ENCODE peak calls at places on chromosomes 12 and 14, in four cellular contexts. One of them, this sample, is unnamed.
A peak's percentile ranks its signal among the peaks of the same experiment; 100 is the strongest.

GRCh38 chr12:84814664-84815245 is 97.8 kb downstream of the SLC6A15 start:
- DNase-seq in AG04450: no peak
- DNase-seq in right atrium auricular region: no peak
- DNase-seq in OCI-LY7: no peak
- DNase-seq in this sample: no peak

GRCh38 chr12:47636908-47637780 is 68.7 kb downstream of the RPAP3 start:
- DNase-seq in AG04450: no peak
- DNase-seq in right atrium auricular region: no peak
- DNase-seq in OCI-LY7: peak; percentile 61
- DNase-seq in this sample: no peak

GRCh38 chr14:73339206-73339605 is 101.9 kb downstream of the PAPLN start:
- DNase-seq in AG04450: no peak
- DNase-seq in right atrium auricular region: no peak
- DNase-seq in OCI-LY7: no peak
- DNase-seq in this sample: no peak

GRCh38 chr14:76760331-76761197 is 704 bp upstream of the VASH1 start:
- DNase-seq in AG04450: no peak
- DNase-seq in right atrium auricular region: no peak
- DNase-seq in OCI-LY7: no peak
- DNase-seq in this sample: no peak

GRCh38 chr12:124715121-124715990 is 147.9 kb upstream of the NCOR2 start:
- DNase-seq in AG04450: no peak
- DNase-seq in right atrium auricular region: no peak
- DNase-seq in OCI-LY7: no peak
- DNase-seq in this sample: no peak

GRCh38 chr12:92075425-92075891 is 70.2 kb downstream of the BTG1 start:
- DNase-seq in AG04450: no peak
- DNase-seq in right atrium auricular region: no peak
- DNase-seq in OCI-LY7: no peak
- DNase-seq in this sample: no peak

GRCh38 chr12:132419612-132420237 is 70.2 kb upstream of the FBRSL1 start:
- DNase-seq in AG04450: no peak
- DNase-seq in right atrium auricular region: no peak
- DNase-seq in OCI-LY7: no peak
- DNase-seq in this sample: no peak

GRCh38 chr14:81246561-81247270 is 26.0 kb upstream of the GTF2A1 start:
- DNase-seq in AG04450: no peak
- DNase-seq in right atrium auricular region: no peak
- DNase-seq in OCI-LY7: no peak
- DNase-seq in this sample: no peak

GRCh38 chr12:103269962-103270361 is 225.8 kb downstream of the C12orf42 start:
- DNase-seq in AG04450: no peak
- DNase-seq in right atrium auricular region: no peak
- DNase-seq in OCI-LY7: no peak
- DNase-seq in this sample: no peak

GRCh38 chr12:7101047-7101693 is 7.8 kb downstream of the C1RL start:
- DNase-seq in AG04450: no peak
- DNase-seq in right atrium auricular region: no peak
- DNase-seq in OCI-LY7: no peak
- DNase-seq in this sample: peak; percentile 24

GRCh38 chr14:49497725-49498348 is 88.3 kb downstream of the RPS29 start:
- DNase-seq in AG04450: peak; percentile 37
- DNase-seq in right atrium auricular region: no peak
- DNase-seq in OCI-LY7: peak; percentile 78
- DNase-seq in this sample: no peak

GRCh38 chr12:117439531-117440001 is 78.1 kb upstream of the NOS1 start:
- DNase-seq in AG04450: no peak
- DNase-seq in right atrium auricular region: no peak
- DNase-seq in OCI-LY7: no peak
- DNase-seq in this sample: no peak
- H3K9me3 ChIP-seq in AG04450: peaks cover 70% of the 10 kb centered on the region
- H3K9me3 ChIP-seq in right atrium auricular region: no peaks in the 10 kb centered on the region
- H3K9me3 ChIP-seq in OCI-LY7: no peaks in the 10 kb centered on the region
- H3K9me3 ChIP-seq in this sample: no peaks in the 10 kb centered on the region

DNA sequence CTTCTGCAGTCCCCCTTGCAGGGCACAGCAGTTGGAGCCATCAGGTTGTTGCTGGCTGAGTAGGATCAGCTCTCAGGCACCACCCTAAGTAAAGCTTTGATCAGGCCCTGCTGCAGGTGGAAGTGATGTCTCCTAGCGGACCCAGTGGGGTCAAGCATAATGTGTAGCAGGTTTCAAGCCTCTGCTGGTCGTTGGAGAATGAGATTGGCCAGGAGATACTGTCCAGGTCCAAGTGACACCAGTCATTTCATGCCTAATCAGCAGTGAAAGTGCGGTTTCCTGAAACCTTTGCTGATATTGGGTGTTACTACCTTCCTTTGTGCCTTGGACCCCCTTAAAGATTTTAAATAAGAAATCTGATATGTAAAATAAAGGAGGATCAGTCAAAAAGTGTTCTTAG is 72.6 kb downstream of the SUSD6 start:
- DNase-seq in AG04450: no peak
- DNase-seq in right atrium auricular region: no peak
- DNase-seq in OCI-LY7: no peak
- DNase-seq in this sample: no peak
- H3K27ac ChIP-seq in AG04450: no peak overlapping the region
- H3K27ac ChIP-seq in right atrium auricular region: no peak overlapping the region
- H3K27ac ChIP-seq in OCI-LY7: peak overlapping the region; percentile 27
- H3K27ac ChIP-seq in this sample: no peak overlapping the region

DNA sequence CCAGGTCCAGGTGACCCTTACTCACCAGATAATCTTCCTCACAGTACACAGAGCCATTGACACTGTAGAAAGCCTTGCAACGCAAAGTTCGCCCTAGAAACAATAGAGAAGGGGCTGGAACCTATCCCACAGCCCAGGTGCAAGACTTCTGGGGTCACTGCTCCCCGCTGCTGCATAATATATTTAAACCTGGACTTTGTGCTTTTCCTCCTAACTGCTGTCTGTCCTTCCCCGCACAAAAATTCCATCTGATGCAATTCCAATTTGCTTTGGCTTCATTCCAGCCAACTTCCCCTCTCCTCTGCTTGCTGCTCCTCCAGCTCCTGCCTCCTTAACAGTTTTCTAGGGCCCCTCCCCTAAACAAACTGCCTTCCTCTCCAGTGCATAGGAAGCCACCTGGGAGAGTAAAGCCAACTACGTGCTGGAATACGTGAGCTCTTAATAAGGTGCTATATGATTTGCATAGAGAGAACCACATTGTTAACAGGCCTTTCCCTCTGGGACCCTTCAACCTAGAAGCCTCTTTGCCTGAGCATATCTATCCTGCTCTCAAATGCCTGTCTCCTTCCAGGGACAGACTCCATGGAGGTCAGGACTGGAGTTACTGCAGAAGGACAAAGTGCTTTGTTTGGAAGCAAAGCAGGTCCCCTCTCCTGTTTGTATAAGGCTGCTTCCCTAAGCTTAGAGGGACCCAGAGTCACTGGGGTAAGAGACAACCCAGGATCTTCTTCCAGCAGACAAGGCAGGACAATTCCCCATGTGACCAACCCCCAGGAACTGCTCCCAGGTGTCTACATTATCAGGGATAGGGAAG is 5.5 kb downstream of the AJUBA start:
- DNase-seq in AG04450: no peak
- DNase-seq in right atrium auricular region: no peak
- DNase-seq in OCI-LY7: peak; percentile 56
- DNase-seq in this sample: no peak
- H3K4me3 ChIP-seq in AG04450: peak overlapping the region; percentile 15
- H3K4me3 ChIP-seq in right atrium auricular region: no peak overlapping the region
- H3K4me3 ChIP-seq in OCI-LY7: no peak overlapping the region
- H3K4me3 ChIP-seq in this sample: no peak overlapping the region

DNA sequence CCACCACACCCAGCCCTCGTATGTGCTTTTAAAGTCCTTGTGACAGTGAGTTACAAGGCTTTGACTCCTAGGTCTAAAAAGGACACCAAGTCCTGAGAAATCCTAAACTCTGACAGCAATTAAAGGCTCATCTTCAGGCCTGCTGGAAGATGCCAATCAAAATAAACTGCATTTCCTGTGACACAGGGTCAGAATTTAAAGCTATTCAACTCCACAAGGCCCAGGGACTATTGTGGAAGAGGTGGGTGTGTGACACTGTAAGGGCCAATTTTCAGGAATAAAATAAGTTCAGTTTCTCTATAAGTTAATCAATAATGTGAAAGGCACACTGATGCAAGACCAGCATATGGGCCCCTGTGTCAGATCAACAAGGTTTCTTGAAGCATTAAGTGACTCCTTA is 69.5 kb upstream of the HECTD1 start:
- DNase-seq in AG04450: no peak
- DNase-seq in right atrium auricular region: no peak
- DNase-seq in OCI-LY7: no peak
- DNase-seq in this sample: no peak
- H3K9me3 ChIP-seq in AG04450: peaks cover 10% of the 10 kb centered on the region
- H3K9me3 ChIP-seq in right atrium auricular region: peaks cover 7% of the 10 kb centered on the region
- H3K9me3 ChIP-seq in OCI-LY7: peaks cover 16% of the 10 kb centered on the region
- H3K9me3 ChIP-seq in this sample: no peaks in the 10 kb centered on the region

DNA sequence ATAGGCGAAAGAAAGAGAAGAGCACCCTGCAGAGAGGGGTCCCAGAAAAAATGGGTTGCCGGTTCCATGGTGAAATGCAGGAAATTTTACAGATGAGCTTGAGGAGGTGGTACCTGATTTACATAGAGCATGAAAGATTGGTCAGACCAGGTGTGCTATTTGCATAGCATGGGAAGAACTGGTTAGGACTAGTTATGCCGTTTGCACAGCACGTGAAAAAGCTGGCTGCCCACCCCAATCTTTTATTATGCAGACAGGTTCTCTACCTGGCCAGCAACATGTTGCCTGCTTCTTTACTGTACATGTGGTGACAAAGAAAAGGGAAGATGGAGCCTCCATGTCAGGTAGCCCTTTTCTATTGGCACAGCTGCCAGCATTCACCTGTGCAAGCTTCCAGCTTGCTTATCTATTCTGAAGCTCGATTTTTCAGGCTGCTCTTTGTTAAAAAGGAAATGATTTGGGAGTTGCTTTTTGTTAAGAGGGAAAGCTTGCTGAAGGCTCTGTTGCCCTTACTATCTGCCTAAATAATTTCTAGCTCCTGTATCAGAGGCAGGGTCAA is 62.9 kb upstream of the ELK3 start:
- DNase-seq in AG04450: no peak
- DNase-seq in right atrium auricular region: no peak
- DNase-seq in OCI-LY7: no peak
- DNase-seq in this sample: no peak
- H3K27ac ChIP-seq in AG04450: no peak overlapping the region
- H3K27ac ChIP-seq in right atrium auricular region: no peak overlapping the region
- H3K27ac ChIP-seq in OCI-LY7: no peak overlapping the region
- H3K27ac ChIP-seq in this sample: no peak overlapping the region

GRCh38 chr12:20718294-20718693 is 23.2 kb downstream of the SLCO1C1 start:
- DNase-seq in AG04450: no peak
- DNase-seq in right atrium auricular region: no peak
- DNase-seq in OCI-LY7: no peak
- DNase-seq in this sample: no peak

GRCh38 chr12:20716985-20717384 is 21.9 kb downstream of the SLCO1C1 start:
- DNase-seq in AG04450: no peak
- DNase-seq in right atrium auricular region: no peak
- DNase-seq in OCI-LY7: no peak
- DNase-seq in this sample: no peak

DNA sequence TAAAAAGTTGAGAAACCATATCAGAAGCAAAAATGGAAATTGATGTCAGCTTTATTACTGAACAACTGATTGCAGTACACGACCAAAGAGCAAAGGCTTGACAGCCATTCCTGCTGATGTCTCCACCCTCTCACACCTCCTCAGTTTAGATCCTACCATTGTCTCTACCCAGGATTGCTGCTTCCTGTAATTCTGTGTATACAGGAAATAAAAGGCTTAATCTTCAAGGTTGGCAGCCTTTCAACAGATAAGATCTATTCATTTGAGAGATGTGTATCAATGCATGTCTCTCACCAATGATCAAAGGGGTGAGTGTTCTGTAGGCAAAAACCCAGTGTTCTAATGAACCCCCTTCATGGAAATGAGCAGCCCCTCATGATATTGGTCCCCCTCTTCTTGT is 27.0 kb downstream of the SLCO1C1 start:
- DNase-seq in AG04450: no peak
- DNase-seq in right atrium auricular region: no peak
- DNase-seq in OCI-LY7: no peak
- DNase-seq in this sample: no peak
- H3K4me3 ChIP-seq in AG04450: no peak overlapping the region
- H3K4me3 ChIP-seq in right atrium auricular region: no peak overlapping the region
- H3K4me3 ChIP-seq in OCI-LY7: no peak overlapping the region
- H3K4me3 ChIP-seq in this sample: no peak overlapping the region

This sample was measured in tibial artery.